ENCODE peak calls at places on chromosomes 11 and 22, in four cellular contexts. S, K, Z and U are unnamed samples.
A peak's percentile ranks its signal among the peaks of the same experiment; 100 is the strongest.

GRCh38 chr22:25110846-25111578 is 88.6 kb upstream of the CRYBB3 start:
- DNase-seq in S (peak; percentile 54), Z (peak; percentile 46), K (peak; percentile 45), U (peak; percentile 38)

GRCh38 chr22:31102441-31103081 is 4.8 kb downstream of the SELENOM start:
- DNase-seq in Z (peak; percentile 75), S (no peak), K (peak; percentile 99), U (no peak)

GRCh38 chr11:74754507-74755255 is 6.0 kb downstream of the RNF169 start:
- DNase-seq in S (peak; percentile 75), Z (no peak), K (peak; percentile 99), U (no peak)

GRCh38 chr11:46271875-46272815 is 5.3 kb upstream of the CREB3L1 start:
- DNase-seq in S (no peak), K (no peak), Z (no peak), U (no peak)

GRCh38 chr11:76524919-76525318 is 80.1 kb downstream of the EMSY start:
- DNase-seq in K (no peak), S (peak; percentile 34), Z (peak; percentile 69), U (no peak)

GRCh38 chr11:28442113-28442512 is 333.9 kb downstream of the METTL15 start:
- DNase-seq in S (no peak), K (no peak), Z (no peak), U (no peak)

GRCh38 chr11:3225159-3225758 is 6.6 kb upstream of the MRGPRG start:
- DNase-seq in K (no peak), Z (no peak), S (no peak), U (no peak)

GRCh38 chr22:30079952-30080533 is at the start of gene HORMAD2:
- DNase-seq in K (no peak), S (no peak), Z (no peak), U (no peak)

GRCh38 chr22:29773233-29773632 is 6.1 kb downstream of the UQCR10 start:
- DNase-seq in Z (no peak), S (no peak), K (peak; percentile 41), U (no peak)

GRCh38 chr11:14455648-14456430 is 43.8 kb downstream of the COPB1 start:
- DNase-seq in K (no peak), Z (no peak), S (no peak), U (no peak)

GRCh38 chr22:49833340-49834007 is 5.8 kb upstream of the BRD1 start:
- DNase-seq in S (peak; percentile 73), Z (no peak), K (no peak), U (no peak)

GRCh38 chr22:23402275-23403151 is 177.6 kb downstream of the IGLL1 start:
- DNase-seq in S (peak; percentile 18), Z (no peak), K (peak; percentile 29), U (no peak)

GRCh38 chr11:68099057-68099456 is 22.1 kb downstream of the CHKA start:
- DNase-seq in K (no peak), Z (no peak), S (no peak), U (no peak)

GRCh38 chr11:32400196-32400595 is 35.1 kb downstream of the WT1 start:
- DNase-seq in Z (no peak), S (no peak), K (peak; percentile 51), U (no peak)

GRCh38 chr22:38304526-38304925 is 12.7 kb downstream of the CSNK1E start:
- DNase-seq in K (no peak), Z (no peak), S (no peak), U (no peak)

GRCh38 chr11:77175869-77176539 is 48.0 kb downstream of the MYO7A start:
- DNase-seq in K (no peak), Z (peak; percentile 22), S (no peak), U (no peak)

GRCh38 chr22:22099833-22100812 is 117.5 kb upstream of the TOP3B start:
- DNase-seq in Z (no peak), S (no peak), K (peak; percentile 2), U (no peak)

GRCh38 chr11:12224537-12224893 is 114.1 kb downstream of the MICAL2 start:
- DNase-seq in Z (peak; percentile 63), S (no peak), K (peak; percentile 2), U (peak; percentile 80)

GRCh38 chr11:69044111-69045013 is 4.4 kb upstream of the TPCN2 start:
- DNase-seq in K (peak; percentile 75), Z (peak; percentile 61), S (no peak), U (no peak)

GRCh38 chr11:132114185-132114584 is 743.8 kb downstream of the NTM start:
- DNase-seq in Z (peak; percentile 41), S (no peak), K (no peak), U (no peak)

GRCh38 chr11:100932474-100933100 is 197.0 kb downstream of the PGR start:
- DNase-seq in S (no peak), K (peak; percentile 45), Z (no peak), U (no peak)

GRCh38 chr11:1130276-1131032 is 27.3 kb upstream of the MUC5AC start:
- DNase-seq in K (no peak), S (no peak), Z (no peak), U (no peak)

GRCh38 chr22:21828268-21828638 is 39.2 kb downstream of the MAPK1 start:
- DNase-seq in S (no peak), K (no peak), Z (no peak), U (no peak)

GRCh38 chr11:55457641-55458040 is 89.9 kb downstream of the OR4A15 start:
- DNase-seq in Z (no peak), K (no peak), S (no peak), U (no peak)

GRCh38 chr11:95688015-95688414 is 101.6 kb downstream of the FAM76B start:
- DNase-seq in Z (no peak), S (no peak), K (no peak), U (no peak)

GRCh38 chr11:74347381-74347780 is 35.9 kb upstream of the P4HA3 start:
- DNase-seq in Z (no peak), K (peak; percentile 46), S (no peak), U (no peak)